ENCODE peak calls at places on chromosomes 1 and 21, in ten cellular contexts. One of them, this sample, is unnamed.

GRCh38 chr1:165603810-165604209 is 27.2 kb upstream of the MGST3 start:
- DNase-seq in mucosa of gallbladder: no peak
- DNase-seq in bronchial epithelial cell: no peak
- DNase-seq in T follicular helper cell: no peak
- DNase-seq in cardiac muscle cell: no peak
- DNase-seq in iPS-NIHi11: no peak
- DNase-seq in EH: no peak
- DNase-seq in AG08396: no peak
- DNase-seq in activated CD4-positive, alpha-beta memory T cell treated with anti-CD3 and anti-CD28 coated beads, Interleukin-2, amount 10 ng/mL, durations not matched to agents 7 days and 5 days: no peak
- DNase-seq in WTC11: no peak
- DNase-seq in this sample: no peak

GRCh38 chr1:199808110-199808870 is 219.2 kb upstream of the NR5A2 start:
- DNase-seq in mucosa of gallbladder: no peak
- DNase-seq in bronchial epithelial cell: peak
- DNase-seq in T follicular helper cell: no peak
- DNase-seq in cardiac muscle cell: no peak
- DNase-seq in iPS-NIHi11: no peak
- DNase-seq in EH: no peak
- DNase-seq in AG08396: no peak
- DNase-seq in activated CD4-positive, alpha-beta memory T cell treated with anti-CD3 and anti-CD28 coated beads, Interleukin-2, amount 10 ng/mL, durations not matched to agents 7 days and 5 days: no peak
- DNase-seq in WTC11: no peak
- DNase-seq in this sample: no peak

GRCh38 chr1:8358897-8359616 is 41.1 kb downstream of the SLC45A1 start:
- DNase-seq in mucosa of gallbladder: no peak
- DNase-seq in bronchial epithelial cell: no peak
- DNase-seq in T follicular helper cell: no peak
- DNase-seq in cardiac muscle cell: no peak
- DNase-seq in iPS-NIHi11: no peak
- DNase-seq in EH: no peak
- DNase-seq in AG08396: no peak
- DNase-seq in activated CD4-positive, alpha-beta memory T cell treated with anti-CD3 and anti-CD28 coated beads, Interleukin-2, amount 10 ng/mL, durations not matched to agents 7 days and 5 days: no peak
- DNase-seq in WTC11: no peak
- DNase-seq in this sample: no peak

GRCh38 chr1:67534627-67535065 is 104.4 kb upstream of the SERBP1 start:
- DNase-seq in mucosa of gallbladder: no peak
- DNase-seq in bronchial epithelial cell: peak
- DNase-seq in T follicular helper cell: no peak
- DNase-seq in cardiac muscle cell: no peak
- DNase-seq in iPS-NIHi11: no peak
- DNase-seq in EH: peak
- DNase-seq in AG08396: peak
- DNase-seq in activated CD4-positive, alpha-beta memory T cell treated with anti-CD3 and anti-CD28 coated beads, Interleukin-2, amount 10 ng/mL, durations not matched to agents 7 days and 5 days: no peak
- DNase-seq in WTC11: no peak
- DNase-seq in this sample: no peak

GRCh38 chr1:203006948-203007871 is at the start of gene TMEM183A:
- DNase-seq in mucosa of gallbladder: peak
- DNase-seq in bronchial epithelial cell: peak
- DNase-seq in T follicular helper cell: peak
- DNase-seq in cardiac muscle cell: peak
- DNase-seq in iPS-NIHi11: peak
- DNase-seq in EH: peak
- DNase-seq in AG08396: peak
- DNase-seq in activated CD4-positive, alpha-beta memory T cell treated with anti-CD3 and anti-CD28 coated beads, Interleukin-2, amount 10 ng/mL, durations not matched to agents 7 days and 5 days: peak
- DNase-seq in WTC11: peak
- DNase-seq in this sample: peak

GRCh38 chr1:11178021-11179015 is 10.8 kb upstream of the ANGPTL7 start:
- DNase-seq in mucosa of gallbladder: no peak
- DNase-seq in bronchial epithelial cell: no peak
- DNase-seq in T follicular helper cell: no peak
- DNase-seq in cardiac muscle cell: peak
- DNase-seq in iPS-NIHi11: peak
- DNase-seq in EH: peak
- DNase-seq in AG08396: no peak
- DNase-seq in activated CD4-positive, alpha-beta memory T cell treated with anti-CD3 and anti-CD28 coated beads, Interleukin-2, amount 10 ng/mL, durations not matched to agents 7 days and 5 days: no peak
- DNase-seq in WTC11: no peak
- DNase-seq in this sample: no peak

GRCh38 chr21:31926498-31926897 is 53.7 kb downstream of the HUNK start:
- DNase-seq in mucosa of gallbladder: no peak
- DNase-seq in bronchial epithelial cell: no peak
- DNase-seq in T follicular helper cell: no peak
- DNase-seq in cardiac muscle cell: no peak
- DNase-seq in iPS-NIHi11: no peak
- DNase-seq in EH: no peak
- DNase-seq in AG08396: no peak
- DNase-seq in activated CD4-positive, alpha-beta memory T cell treated with anti-CD3 and anti-CD28 coated beads, Interleukin-2, amount 10 ng/mL, durations not matched to agents 7 days and 5 days: no peak
- DNase-seq in WTC11: no peak
- DNase-seq in this sample: no peak

GRCh38 chr1:145796753-145797152 is 27.1 kb downstream of the RNF115 start:
- DNase-seq in mucosa of gallbladder: no peak
- DNase-seq in bronchial epithelial cell: no peak
- DNase-seq in T follicular helper cell: no peak
- DNase-seq in cardiac muscle cell: no peak
- DNase-seq in iPS-NIHi11: no peak
- DNase-seq in EH: no peak
- DNase-seq in AG08396: no peak
- DNase-seq in activated CD4-positive, alpha-beta memory T cell treated with anti-CD3 and anti-CD28 coated beads, Interleukin-2, amount 10 ng/mL, durations not matched to agents 7 days and 5 days: no peak
- DNase-seq in WTC11: no peak
- DNase-seq in this sample: no peak

GRCh38 chr1:205992218-205992882 is 10.8 kb downstream of the RAB7B start:
- DNase-seq in mucosa of gallbladder: no peak
- DNase-seq in bronchial epithelial cell: no peak
- DNase-seq in T follicular helper cell: no peak
- DNase-seq in cardiac muscle cell: no peak
- DNase-seq in iPS-NIHi11: peak
- DNase-seq in EH: no peak
- DNase-seq in AG08396: no peak
- DNase-seq in activated CD4-positive, alpha-beta memory T cell treated with anti-CD3 and anti-CD28 coated beads, Interleukin-2, amount 10 ng/mL, durations not matched to agents 7 days and 5 days: no peak
- DNase-seq in WTC11: no peak
- DNase-seq in this sample: no peak

GRCh38 chr1:3312894-3313578 is 141.4 kb upstream of the ARHGEF16 start:
- DNase-seq in mucosa of gallbladder: peak
- DNase-seq in bronchial epithelial cell: peak
- DNase-seq in T follicular helper cell: no peak
- DNase-seq in cardiac muscle cell: peak
- DNase-seq in iPS-NIHi11: peak
- DNase-seq in EH: peak
- DNase-seq in AG08396: peak
- DNase-seq in activated CD4-positive, alpha-beta memory T cell treated with anti-CD3 and anti-CD28 coated beads, Interleukin-2, amount 10 ng/mL, durations not matched to agents 7 days and 5 days: peak
- DNase-seq in WTC11: peak
- DNase-seq in this sample: no peak

GRCh38 chr1:182071924-182072323 is 10.4 kb upstream of the ZNF648 start:
- DNase-seq in mucosa of gallbladder: no peak
- DNase-seq in bronchial epithelial cell: no peak
- DNase-seq in T follicular helper cell: no peak
- DNase-seq in cardiac muscle cell: no peak
- DNase-seq in iPS-NIHi11: no peak
- DNase-seq in EH: no peak
- DNase-seq in AG08396: no peak
- DNase-seq in activated CD4-positive, alpha-beta memory T cell treated with anti-CD3 and anti-CD28 coated beads, Interleukin-2, amount 10 ng/mL, durations not matched to agents 7 days and 5 days: no peak
- DNase-seq in WTC11: no peak
- DNase-seq in this sample: no peak

GRCh38 chr1:114206392-114206791 is 52.7 kb upstream of the SYT6 start:
- DNase-seq in mucosa of gallbladder: no peak
- DNase-seq in bronchial epithelial cell: no peak
- DNase-seq in T follicular helper cell: no peak
- DNase-seq in cardiac muscle cell: no peak
- DNase-seq in iPS-NIHi11: no peak
- DNase-seq in EH: no peak
- DNase-seq in AG08396: no peak
- DNase-seq in activated CD4-positive, alpha-beta memory T cell treated with anti-CD3 and anti-CD28 coated beads, Interleukin-2, amount 10 ng/mL, durations not matched to agents 7 days and 5 days: no peak
- DNase-seq in WTC11: no peak
- DNase-seq in this sample: no peak

GRCh38 chr1:183956559-183957188 is 80.9 kb downstream of the COLGALT2 start:
- DNase-seq in mucosa of gallbladder: peak
- DNase-seq in bronchial epithelial cell: peak
- DNase-seq in T follicular helper cell: peak
- DNase-seq in cardiac muscle cell: no peak
- DNase-seq in iPS-NIHi11: no peak
- DNase-seq in EH: peak
- DNase-seq in AG08396: peak
- DNase-seq in activated CD4-positive, alpha-beta memory T cell treated with anti-CD3 and anti-CD28 coated beads, Interleukin-2, amount 10 ng/mL, durations not matched to agents 7 days and 5 days: peak
- DNase-seq in WTC11: no peak
- DNase-seq in this sample: no peak

GRCh38 chr21:15495965-15496364 is 233.8 kb upstream of the USP25 start:
- DNase-seq in mucosa of gallbladder: no peak
- DNase-seq in bronchial epithelial cell: peak
- DNase-seq in T follicular helper cell: no peak
- DNase-seq in cardiac muscle cell: no peak
- DNase-seq in iPS-NIHi11: no peak
- DNase-seq in EH: peak
- DNase-seq in AG08396: no peak
- DNase-seq in activated CD4-positive, alpha-beta memory T cell treated with anti-CD3 and anti-CD28 coated beads, Interleukin-2, amount 10 ng/mL, durations not matched to agents 7 days and 5 days: no peak
- DNase-seq in WTC11: no peak
- DNase-seq in this sample: no peak

GRCh38 chr1:24890861-24891260 is 39.2 kb downstream of the RUNX3 start:
- DNase-seq in mucosa of gallbladder: no peak
- DNase-seq in bronchial epithelial cell: no peak
- DNase-seq in T follicular helper cell: no peak
- DNase-seq in cardiac muscle cell: no peak
- DNase-seq in iPS-NIHi11: no peak
- DNase-seq in EH: no peak
- DNase-seq in AG08396: no peak
- DNase-seq in activated CD4-positive, alpha-beta memory T cell treated with anti-CD3 and anti-CD28 coated beads, Interleukin-2, amount 10 ng/mL, durations not matched to agents 7 days and 5 days: no peak
- DNase-seq in WTC11: no peak
- DNase-seq in this sample: no peak

GRCh38 chr21:15007716-15008296 is 57.0 kb downstream of the NRIP1 start:
- DNase-seq in mucosa of gallbladder: no peak
- DNase-seq in bronchial epithelial cell: no peak
- DNase-seq in T follicular helper cell: no peak
- DNase-seq in cardiac muscle cell: no peak
- DNase-seq in iPS-NIHi11: no peak
- DNase-seq in EH: no peak
- DNase-seq in AG08396: no peak
- DNase-seq in activated CD4-positive, alpha-beta memory T cell treated with anti-CD3 and anti-CD28 coated beads, Interleukin-2, amount 10 ng/mL, durations not matched to agents 7 days and 5 days: no peak
- DNase-seq in WTC11: no peak
- DNase-seq in this sample: no peak

GRCh38 chr1:108080448-108080847 is 115.5 kb upstream of the VAV3 start:
- DNase-seq in mucosa of gallbladder: no peak
- DNase-seq in bronchial epithelial cell: no peak
- DNase-seq in T follicular helper cell: no peak
- DNase-seq in cardiac muscle cell: no peak
- DNase-seq in iPS-NIHi11: no peak
- DNase-seq in EH: no peak
- DNase-seq in AG08396: no peak
- DNase-seq in activated CD4-positive, alpha-beta memory T cell treated with anti-CD3 and anti-CD28 coated beads, Interleukin-2, amount 10 ng/mL, durations not matched to agents 7 days and 5 days: peak
- DNase-seq in WTC11: no peak
- DNase-seq in this sample: no peak

GRCh38 chr1:61453111-61453961 is 271.6 kb downstream of the TM2D1 start:
- DNase-seq in mucosa of gallbladder: peak
- DNase-seq in bronchial epithelial cell: peak
- DNase-seq in T follicular helper cell: peak
- DNase-seq in cardiac muscle cell: peak
- DNase-seq in iPS-NIHi11: peak
- DNase-seq in EH: peak
- DNase-seq in AG08396: peak
- DNase-seq in activated CD4-positive, alpha-beta memory T cell treated with anti-CD3 and anti-CD28 coated beads, Interleukin-2, amount 10 ng/mL, durations not matched to agents 7 days and 5 days: peak
- DNase-seq in WTC11: peak
- DNase-seq in this sample: peak

GRCh38 chr1:238954865-238955264 is 431.5 kb upstream of the CHRM3 start:
- DNase-seq in mucosa of gallbladder: no peak
- DNase-seq in bronchial epithelial cell: peak
- DNase-seq in T follicular helper cell: no peak
- DNase-seq in cardiac muscle cell: no peak
- DNase-seq in iPS-NIHi11: no peak
- DNase-seq in EH: no peak
- DNase-seq in AG08396: no peak
- DNase-seq in activated CD4-positive, alpha-beta memory T cell treated with anti-CD3 and anti-CD28 coated beads, Interleukin-2, amount 10 ng/mL, durations not matched to agents 7 days and 5 days: no peak
- DNase-seq in WTC11: no peak
- DNase-seq in this sample: no peak

GRCh38 chr1:109556563-109556962 is 8.1 kb downstream of the GNAI3 start:
- DNase-seq in mucosa of gallbladder: no peak
- DNase-seq in bronchial epithelial cell: no peak
- DNase-seq in T follicular helper cell: no peak
- DNase-seq in cardiac muscle cell: no peak
- DNase-seq in iPS-NIHi11: no peak
- DNase-seq in EH: peak
- DNase-seq in AG08396: no peak
- DNase-seq in activated CD4-positive, alpha-beta memory T cell treated with anti-CD3 and anti-CD28 coated beads, Interleukin-2, amount 10 ng/mL, durations not matched to agents 7 days and 5 days: no peak
- DNase-seq in WTC11: no peak
- DNase-seq in this sample: no peak